ENCODE peak calls at places on chromosome 1, in five cellular contexts. C, U, H, W and X are unnamed samples.

GRCh38 chr1:35642472-35642955 is 1.2 kb upstream of the PSMB2 start:
- DNase-seq in C (no peak), U (no peak), H (no peak), W (no peak), X (no peak)

GRCh38 chr1:202852163-202852904 is 36.6 kb downstream of the RABIF start:
- DNase-seq in C (no peak), U (no peak), H (peak; percentile 60), W (peak; percentile 36), X (peak; percentile 59)

GRCh38 chr1:41164727-41165126 is 77.4 kb downstream of the SCMH1 start:
- DNase-seq in C (no peak), U (no peak), H (no peak), W (no peak), X (no peak)

GRCh38 chr1:173355281-173356031 is 121.7 kb upstream of the PRDX6 start:
- DNase-seq in C (no peak), U (no peak), H (no peak), W (peak; percentile 64), X (no peak)

GRCh38 chr1:41359211-41360073 is 1.8 kb upstream of the FOXO6 start:
- DNase-seq in C (no peak), U (no peak), H (no peak), W (peak; percentile 62), X (no peak)

GRCh38 chr1:84675106-84675505 is 15.2 kb downstream of the SSX2IP start:
- DNase-seq in C (no peak), U (no peak), H (no peak), W (peak; percentile 19), X (no peak)

GRCh38 chr1:40625076-40625475 is 40.4 kb downstream of the RIMS3 start:
- DNase-seq in C (no peak), U (no peak), H (peak; percentile 66), W (no peak), X (no peak)

GRCh38 chr1:59716551-59717231 is 98.1 kb upstream of the HOOK1 start:
- DNase-seq in C (no peak), U (no peak), H (no peak), W (no peak), X (no peak)

GRCh38 chr1:94095744-94096469 is 25.0 kb downstream of the ABCA4 start:
- DNase-seq in C (peak; percentile 60), U (no peak), H (peak; percentile 81), W (peak; percentile 72), X (no peak)

GRCh38 chr1:151425103-151425502 is 25.7 kb downstream of the PSMB4 start:
- DNase-seq in C (no peak), U (no peak), H (peak; percentile 19), W (no peak), X (no peak)

GRCh38 chr1:151428068-151428467 is 28.7 kb downstream of the PSMB4 start:
- DNase-seq in C (no peak), U (no peak), H (no peak), W (no peak), X (no peak)
- H3K4me1 ChIP-seq in C (no peaks in the 10 kb centered on the region), U (no peaks in the 10 kb centered on the region), H (peaks cover 12% of the 10 kb centered on the region), W (no peaks in the 10 kb centered on the region), X (no peaks in the 10 kb centered on the region)

GRCh38 chr1:10662090-10662688 is 134.3 kb downstream of the CASZ1 start:
- DNase-seq in C (no peak), U (no peak), H (no peak), W (no peak), X (no peak)
- H3K27ac ChIP-seq in C (peak overlapping the region; percentile 94), U (no peak overlapping the region), H (no peak overlapping the region), W (no peak overlapping the region), X (no peak overlapping the region)

DNA sequence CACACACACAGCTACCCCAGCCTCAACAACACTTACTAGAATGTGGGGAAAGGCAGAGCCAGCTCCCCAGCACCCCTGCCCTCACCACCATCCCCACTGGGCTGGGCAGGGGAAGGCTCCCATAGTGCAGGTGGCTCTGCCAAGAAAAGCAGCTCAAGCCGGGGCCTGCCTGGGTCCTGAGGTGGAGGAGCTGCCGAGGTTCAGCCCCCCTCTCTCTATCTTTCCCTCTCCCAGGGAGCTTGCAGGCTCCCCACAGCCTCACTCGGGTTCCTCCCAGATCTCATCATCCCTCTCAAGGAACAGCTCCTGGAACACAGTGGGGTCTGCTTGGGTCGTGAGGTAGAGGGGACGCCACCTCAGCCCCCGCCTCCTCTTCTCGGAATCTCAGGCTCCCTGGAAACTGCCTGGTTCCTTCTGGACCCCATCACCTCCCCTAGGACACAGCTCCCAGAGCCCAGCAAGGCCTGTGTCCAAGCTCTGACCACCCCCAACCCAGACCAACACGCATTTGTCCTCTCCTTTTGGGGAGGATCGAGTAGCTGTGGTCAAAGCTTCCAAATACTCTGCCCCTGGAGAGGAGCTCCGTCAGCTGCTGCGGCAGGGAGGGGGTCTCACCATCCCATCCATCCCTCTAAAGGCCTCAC is 704 bp downstream of the S100A16 start:
- DNase-seq in C (no peak), U (peak; percentile 70), H (no peak), W (no peak), X (no peak)
- H3K4me1 ChIP-seq in C (no peaks in the 10 kb centered on the region), U (peaks cover 24% of the 10 kb centered on the region), H (peaks cover 27% of the 10 kb centered on the region), W (peaks cover 47% of the 10 kb centered on the region), X (peaks cover 46% of the 10 kb centered on the region)

GRCh38 chr1:6163973-6164617 is 16.0 kb downstream of the CHD5 start:
- DNase-seq in C (no peak), U (no peak), H (no peak), W (no peak), X (no peak)
- H3K27ac ChIP-seq in C (no peak overlapping the region), U (no peak overlapping the region), H (no peak overlapping the region), W (no peak overlapping the region), X (no peak overlapping the region)

GRCh38 chr1:184493987-184494388 is 107.2 kb downstream of the C1orf21 start:
- DNase-seq in C (no peak), U (no peak), H (peak; percentile 72), W (no peak), X (no peak)

GRCh38 chr1:184497962-184498723 is 111.3 kb downstream of the C1orf21 start:
- DNase-seq in C (no peak), U (no peak), H (no peak), W (no peak), X (no peak)

GRCh38 chr1:184492543-184492942 is 105.7 kb downstream of the C1orf21 start:
- DNase-seq in C (no peak), U (no peak), H (no peak), W (no peak), X (no peak)

GRCh38 chr1:184499626-184500025 is 112.8 kb downstream of the C1orf21 start:
- DNase-seq in C (no peak), U (no peak), H (peak; percentile 18), W (no peak), X (no peak)

GRCh38 chr1:184494929-184495328 is 108.1 kb downstream of the C1orf21 start:
- DNase-seq in C (no peak), U (no peak), H (no peak), W (no peak), X (no peak)
- H3K4me1 ChIP-seq in C (no peaks in the 10 kb centered on the region), U (no peaks in the 10 kb centered on the region), H (peaks cover 56% of the 10 kb centered on the region), W (peaks cover 8% of the 10 kb centered on the region), X (peaks cover 20% of the 10 kb centered on the region)